ENCODE peak calls at places on chromosomes 7 and 10, in seven cellular contexts. One of them, this sample, is unnamed.

GRCh38 chr10:48504141-48504885 is 100.6 kb downstream of the ARHGAP22 start:
- DNase-seq in nephron progenitor cell: no peak
- DNase-seq in RWPE1: no peak
- DNase-seq in astrocyte of the spinal cord: no peak
- DNase-seq in neural progenitor cell: no peak
- DNase-seq in NCI-H1694: no peak
- DNase-seq in body of pancreas: no peak
- DNase-seq in this sample: no peak

GRCh38 chr7:99366646-99367045 is 7.9 kb upstream of the ARPC1B start:
- DNase-seq in nephron progenitor cell: no peak
- DNase-seq in RWPE1: no peak
- DNase-seq in astrocyte of the spinal cord: no peak
- DNase-seq in neural progenitor cell: peak; percentile 48
- DNase-seq in NCI-H1694: no peak
- DNase-seq in body of pancreas: no peak
- DNase-seq in this sample: no peak

GRCh38 chr7:114789942-114790341 is 132.0 kb upstream of the MDFIC start:
- DNase-seq in nephron progenitor cell: no peak
- DNase-seq in RWPE1: peak; percentile 77
- DNase-seq in astrocyte of the spinal cord: peak; percentile 99
- DNase-seq in neural progenitor cell: no peak
- DNase-seq in NCI-H1694: no peak
- DNase-seq in body of pancreas: no peak
- DNase-seq in this sample: no peak

GRCh38 chr10:18144928-18145327 is 4.7 kb downstream of the CACNB2 start:
- DNase-seq in nephron progenitor cell: no peak
- DNase-seq in RWPE1: no peak
- DNase-seq in astrocyte of the spinal cord: no peak
- DNase-seq in neural progenitor cell: peak; percentile 8
- DNase-seq in NCI-H1694: no peak
- DNase-seq in body of pancreas: peak; percentile 70
- DNase-seq in this sample: no peak

GRCh38 chr7:108001759-108002725 is 919 bp downstream of the LAMB1 start:
- DNase-seq in nephron progenitor cell: peak; percentile 44
- DNase-seq in RWPE1: no peak
- DNase-seq in astrocyte of the spinal cord: peak; percentile 40
- DNase-seq in neural progenitor cell: peak; percentile 48
- DNase-seq in NCI-H1694: peak; percentile 70
- DNase-seq in body of pancreas: no peak
- DNase-seq in this sample: no peak

GRCh38 chr7:135645296-135645904 is 16.9 kb upstream of the STMP1 start:
- DNase-seq in nephron progenitor cell: no peak
- DNase-seq in RWPE1: peak; percentile 14
- DNase-seq in astrocyte of the spinal cord: peak; percentile 59
- DNase-seq in neural progenitor cell: peak; percentile 59
- DNase-seq in NCI-H1694: peak; percentile 13
- DNase-seq in body of pancreas: no peak
- DNase-seq in this sample: peak; percentile 41

GRCh38 chr7:15215611-15216010 is 313.1 kb upstream of the DGKB start:
- DNase-seq in nephron progenitor cell: no peak
- DNase-seq in RWPE1: no peak
- DNase-seq in astrocyte of the spinal cord: no peak
- DNase-seq in neural progenitor cell: no peak
- DNase-seq in NCI-H1694: no peak
- DNase-seq in body of pancreas: no peak
- DNase-seq in this sample: no peak

GRCh38 chr7:19410096-19410495 is 264.9 kb upstream of the FERD3L start:
- DNase-seq in nephron progenitor cell: no peak
- DNase-seq in RWPE1: no peak
- DNase-seq in astrocyte of the spinal cord: no peak
- DNase-seq in neural progenitor cell: no peak
- DNase-seq in NCI-H1694: no peak
- DNase-seq in body of pancreas: no peak
- DNase-seq in this sample: no peak

GRCh38 chr7:55179897-55180682 is 161.3 kb downstream of the EGFR start:
- DNase-seq in nephron progenitor cell: no peak
- DNase-seq in RWPE1: no peak
- DNase-seq in astrocyte of the spinal cord: peak; percentile 25
- DNase-seq in neural progenitor cell: no peak
- DNase-seq in NCI-H1694: peak; percentile 80
- DNase-seq in body of pancreas: no peak
- DNase-seq in this sample: no peak